ENCODE peak calls at places on chromosomes 6 and 20, in seven cellular contexts. One of them, this sample, is unnamed.

GRCh38 chr6:65787787-65788186 is 80.8 kb upstream of the EYS start:
- DNase-seq in neural progenitor cell: no peak
- DNase-seq in GM23338: no peak
- DNase-seq in PC-3: no peak
- DNase-seq in hepatocyte: no peak
- DNase-seq in HCT116: no peak
- DNase-seq in MM.1S: no peak
- DNase-seq in this sample: no peak

GRCh38 chr6:26172496-26172958 is 85.3 kb downstream of the HFE start:
- DNase-seq in MM.1S: peak; percentile 43
- DNase-seq in GM23338: peak; percentile 54
- DNase-seq in PC-3: no peak
- DNase-seq in HCT116: no peak
- DNase-seq in hepatocyte: peak; percentile 39
- DNase-seq in neural progenitor cell: peak; percentile 34
- DNase-seq in this sample: peak; percentile 68

GRCh38 chr6:12324096-12324495 is 33.9 kb downstream of the EDN1 start:
- DNase-seq in GM23338: no peak
- DNase-seq in neural progenitor cell: no peak
- DNase-seq in PC-3: peak; percentile 99
- DNase-seq in hepatocyte: peak; percentile 87
- DNase-seq in HCT116: peak; percentile 99
- DNase-seq in MM.1S: no peak
- DNase-seq in this sample: peak; percentile 48

GRCh38 chr6:35024601-35025054 is 116.5 kb downstream of the TCP11 start:
- DNase-seq in MM.1S: no peak
- DNase-seq in neural progenitor cell: peak; percentile 75
- DNase-seq in HCT116: peak; percentile 29
- DNase-seq in GM23338: peak; percentile 69
- DNase-seq in PC-3: peak; percentile 78
- DNase-seq in hepatocyte: peak; percentile 75
- DNase-seq in this sample: peak; percentile 81

GRCh38 chr20:63273635-63274380 is 1.2 kb downstream of the ARFGAP1 start:
- DNase-seq in GM23338: no peak
- DNase-seq in neural progenitor cell: peak; percentile 28
- DNase-seq in PC-3: peak; percentile 69
- DNase-seq in hepatocyte: peak; percentile 74
- DNase-seq in MM.1S: no peak
- DNase-seq in HCT116: no peak
- DNase-seq in this sample: peak; percentile 92

GRCh38 chr6:89387516-89388222 is 24.4 kb downstream of the RRAGD start:
- DNase-seq in neural progenitor cell: no peak
- DNase-seq in hepatocyte: no peak
- DNase-seq in HCT116: no peak
- DNase-seq in GM23338: no peak
- DNase-seq in PC-3: no peak
- DNase-seq in MM.1S: peak; percentile 79
- DNase-seq in this sample: no peak

GRCh38 chr6:52399511-52400315 is 20.4 kb upstream of the EFHC1 start:
- DNase-seq in neural progenitor cell: peak; percentile 77
- DNase-seq in hepatocyte: peak; percentile 77
- DNase-seq in PC-3: peak; percentile 72
- DNase-seq in GM23338: peak; percentile 90
- DNase-seq in MM.1S: peak; percentile 51
- DNase-seq in HCT116: no peak
- DNase-seq in this sample: peak; percentile 83

GRCh38 chr6:69378326-69378725 is 418.5 kb downstream of the LMBRD1 start:
- DNase-seq in HCT116: no peak
- DNase-seq in GM23338: no peak
- DNase-seq in hepatocyte: no peak
- DNase-seq in neural progenitor cell: peak; percentile 9
- DNase-seq in MM.1S: no peak
- DNase-seq in PC-3: no peak
- DNase-seq in this sample: no peak

GRCh38 chr6:4355241-4355640 is 219.9 kb upstream of the ECI2 start:
- DNase-seq in HCT116: peak; percentile 13
- DNase-seq in hepatocyte: no peak
- DNase-seq in GM23338: no peak
- DNase-seq in PC-3: peak; percentile 76
- DNase-seq in neural progenitor cell: peak; percentile 34
- DNase-seq in MM.1S: no peak
- DNase-seq in this sample: peak; percentile 96

GRCh38 chr6:137162692-137163303 is 10.6 kb downstream of the IL22RA2 start:
- DNase-seq in PC-3: no peak
- DNase-seq in neural progenitor cell: no peak
- DNase-seq in HCT116: no peak
- DNase-seq in hepatocyte: no peak
- DNase-seq in MM.1S: no peak
- DNase-seq in GM23338: no peak
- DNase-seq in this sample: no peak

GRCh38 chr20:35320396-35321126 is 28.3 kb upstream of the FAM83C start:
- DNase-seq in MM.1S: no peak
- DNase-seq in hepatocyte: peak; percentile 68
- DNase-seq in HCT116: peak; percentile 65
- DNase-seq in PC-3: peak; percentile 91
- DNase-seq in GM23338: peak; percentile 33
- DNase-seq in neural progenitor cell: no peak
- DNase-seq in this sample: peak; percentile 90

GRCh38 chr6:90434096-90434495 is 137.5 kb upstream of the BACH2 start:
- DNase-seq in neural progenitor cell: peak; percentile 68
- DNase-seq in MM.1S: no peak
- DNase-seq in hepatocyte: no peak
- DNase-seq in HCT116: no peak
- DNase-seq in PC-3: peak; percentile 22
- DNase-seq in GM23338: no peak
- DNase-seq in this sample: no peak

DNA sequence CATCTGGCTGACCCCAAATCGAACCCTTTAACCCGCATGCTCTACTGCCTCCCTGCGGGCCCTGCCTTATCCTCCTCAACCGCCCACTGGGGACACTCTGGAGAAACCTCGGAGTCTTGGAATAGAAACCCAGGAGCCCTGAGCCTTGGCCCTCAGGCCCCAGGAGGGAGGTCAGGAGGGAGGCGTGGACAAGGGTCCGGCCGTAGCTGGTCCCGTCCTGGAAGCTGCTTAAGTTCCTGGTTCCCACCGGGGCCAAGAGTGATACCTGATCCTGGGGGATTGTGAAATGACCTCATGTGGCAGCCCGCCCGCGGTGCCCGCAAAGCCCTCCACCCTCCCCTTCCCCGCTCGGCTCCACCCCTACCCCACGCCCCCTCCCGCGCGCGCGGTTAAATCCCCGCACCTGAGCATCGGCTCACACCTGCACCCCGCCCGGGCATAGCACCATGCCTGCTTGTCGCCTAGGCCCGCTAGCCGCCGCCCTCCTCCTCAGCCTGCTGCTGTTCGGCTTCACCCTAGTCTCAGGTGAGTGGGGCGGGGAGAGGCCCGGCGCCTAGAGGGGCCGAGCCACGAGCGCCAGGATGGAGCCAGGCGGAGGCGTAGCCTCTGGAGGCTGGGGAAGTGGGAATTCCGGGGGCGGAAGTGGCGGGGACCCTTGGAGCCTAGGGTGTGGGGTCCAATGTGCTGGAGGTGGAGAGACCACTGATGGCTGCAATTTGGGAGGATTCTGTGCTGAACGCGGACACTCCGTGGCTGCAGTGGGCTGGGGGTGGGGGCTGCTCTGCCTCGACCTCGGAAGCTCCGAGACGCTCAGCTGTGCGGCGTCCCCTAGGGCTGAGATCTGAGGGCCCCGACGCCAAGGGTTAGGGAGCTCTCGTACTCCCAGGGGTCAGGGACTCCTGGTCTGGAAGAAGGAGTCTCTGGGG is at the start of gene WFDC2:
- DNase-seq in MM.1S: no peak
- DNase-seq in PC-3: no peak
- DNase-seq in HCT116: no peak
- DNase-seq in GM23338: peak; percentile 82
- DNase-seq in hepatocyte: peak; percentile 60
- DNase-seq in neural progenitor cell: peak; percentile 69
- DNase-seq in this sample: no peak
- TF ChIP-seq EZH2 in MM.1S: no peak
- TF ChIP-seq EZH2 in PC-3: no peak
- TF ChIP-seq EZH2 in HCT116: no peak
- TF ChIP-seq EZH2 in GM23338: no peak
- TF ChIP-seq EZH2 in hepatocyte: no peak
- TF ChIP-seq EZH2 in neural progenitor cell: peak; percentile 37
- TF ChIP-seq EZH2 in this sample: no peak

DNA sequence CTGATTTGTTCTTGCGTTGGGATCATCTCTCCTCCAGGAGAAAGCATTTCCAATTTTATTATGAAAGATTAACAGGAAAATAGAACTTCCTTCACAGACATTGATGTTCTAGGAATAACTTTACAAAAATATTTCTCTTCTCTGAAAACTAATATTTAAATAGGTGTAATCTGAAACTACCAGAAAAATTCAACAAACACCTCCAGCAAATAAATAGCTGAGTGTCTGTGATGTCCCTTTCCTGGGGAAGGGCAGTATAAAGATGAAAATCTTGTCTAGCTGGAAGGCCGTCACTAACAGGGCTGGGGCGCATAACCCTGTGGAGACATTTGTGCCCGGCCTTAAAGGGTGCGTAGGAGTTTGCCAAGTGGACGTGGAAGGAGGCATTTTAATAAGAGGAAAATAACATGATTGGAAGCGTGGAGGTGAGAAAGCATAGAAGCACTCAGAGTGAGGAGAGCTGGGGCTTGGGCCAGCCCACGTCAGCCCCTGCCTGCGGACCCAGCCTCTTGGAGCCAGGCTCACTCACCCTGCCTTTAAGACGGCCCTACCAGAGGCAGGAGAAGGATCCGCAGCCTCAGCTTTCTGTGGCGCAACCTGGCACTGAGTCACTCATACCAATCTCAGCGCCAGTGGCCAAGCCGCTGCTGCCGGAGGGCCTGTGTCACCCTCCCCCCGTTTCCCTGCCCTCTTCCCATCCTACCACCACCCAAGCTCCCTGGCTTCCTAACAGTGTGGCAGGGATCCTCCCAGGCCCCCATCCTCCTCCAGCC is 284.9 kb downstream of the UST start:
- DNase-seq in MM.1S: no peak
- DNase-seq in hepatocyte: no peak
- DNase-seq in GM23338: no peak
- DNase-seq in HCT116: peak; percentile 27
- DNase-seq in PC-3: peak; percentile 91
- DNase-seq in neural progenitor cell: no peak
- DNase-seq in this sample: peak; percentile 88
- H3K4me2 ChIP-seq in MM.1S: no peak overlapping the region
- H3K4me2 ChIP-seq in hepatocyte: no peak overlapping the region
- H3K4me2 ChIP-seq in GM23338: no peak overlapping the region
- H3K4me2 ChIP-seq in HCT116: peak overlapping the region; percentile 60
- H3K4me2 ChIP-seq in PC-3: peak overlapping the region; percentile 76
- H3K4me2 ChIP-seq in neural progenitor cell: no peak overlapping the region
- H3K4me2 ChIP-seq in this sample: peak overlapping the region; percentile 71

GRCh38 chr6:108838101-108838717 is 10.0 kb upstream of the ARMC2 start:
- DNase-seq in neural progenitor cell: peak; percentile 79
- DNase-seq in hepatocyte: peak; percentile 64
- DNase-seq in HCT116: no peak
- DNase-seq in GM23338: peak; percentile 87
- DNase-seq in MM.1S: no peak
- DNase-seq in PC-3: peak; percentile 14
- DNase-seq in this sample: no peak

GRCh38 chr6:108836061-108836460 is 12.2 kb upstream of the ARMC2 start:
- DNase-seq in hepatocyte: no peak
- DNase-seq in MM.1S: peak; percentile 58
- DNase-seq in PC-3: no peak
- DNase-seq in GM23338: no peak
- DNase-seq in HCT116: no peak
- DNase-seq in neural progenitor cell: no peak
- DNase-seq in this sample: peak; percentile 7

GRCh38 chr6:108835218-108835850 is 12.9 kb upstream of the ARMC2 start:
- DNase-seq in HCT116: peak; percentile 67
- DNase-seq in PC-3: peak; percentile 78
- DNase-seq in MM.1S: peak; percentile 80
- DNase-seq in neural progenitor cell: peak; percentile 87
- DNase-seq in GM23338: peak; percentile 89
- DNase-seq in hepatocyte: peak; percentile 90
- DNase-seq in this sample: peak; percentile 86

GRCh38 chr6:108839068-108839467 is 9.2 kb upstream of the ARMC2 start:
- DNase-seq in PC-3: no peak
- DNase-seq in hepatocyte: no peak
- DNase-seq in GM23338: peak; percentile 44
- DNase-seq in neural progenitor cell: peak; percentile 20
- DNase-seq in MM.1S: no peak
- DNase-seq in HCT116: no peak
- DNase-seq in this sample: no peak

GRCh38 chr6:108837236-108837971 is 10.8 kb upstream of the ARMC2 start:
- DNase-seq in hepatocyte: no peak
- DNase-seq in neural progenitor cell: no peak
- DNase-seq in MM.1S: peak; percentile 83
- DNase-seq in HCT116: no peak
- DNase-seq in GM23338: no peak
- DNase-seq in PC-3: peak; percentile 4
- DNase-seq in this sample: no peak
- TF ChIP-seq EZH2phosphoT487 in hepatocyte: no peak
- TF ChIP-seq EZH2phosphoT487 in neural progenitor cell: no peak
- TF ChIP-seq EZH2phosphoT487 in MM.1S: no peak
- TF ChIP-seq EZH2phosphoT487 in HCT116: no peak
- TF ChIP-seq EZH2phosphoT487 in GM23338: no peak
- TF ChIP-seq EZH2phosphoT487 in PC-3: no peak
- TF ChIP-seq EZH2phosphoT487 in this sample: no peak

GRCh38 chr6:98839788-98840361 is 5.5 kb downstream of the POU3F2 start:
- DNase-seq in MM.1S: peak; percentile 32
- DNase-seq in hepatocyte: peak; percentile 37
- DNase-seq in GM23338: peak; percentile 60
- DNase-seq in neural progenitor cell: peak; percentile 69
- DNase-seq in HCT116: no peak
- DNase-seq in PC-3: peak; percentile 41
- DNase-seq in this sample: no peak
- TF ChIP-seq EZH2 in MM.1S: no peak
- TF ChIP-seq EZH2 in hepatocyte: no peak
- TF ChIP-seq EZH2 in GM23338: peak; percentile 25
- TF ChIP-seq EZH2 in neural progenitor cell: no peak
- TF ChIP-seq EZH2 in HCT116: no peak
- TF ChIP-seq EZH2 in PC-3: no peak
- TF ChIP-seq EZH2 in this sample: no peak

This sample was measured in GM23248.